ENCODE peak calls at places on chromosomes 12 and 14, in four cellular contexts. Y, I, K and M are unnamed samples.

GRCh38 chr12:111248221-111248620 is 120.7 kb downstream of the PHETA1 start:
- DNase-seq in Y (no peak), I (peak), K (no peak), M (no peak)

GRCh38 chr14:83849999-83850611 is 1679.8 kb upstream of the FLRT2 start:
- DNase-seq in Y (no peak), I (no peak), K (no peak), M (no peak)

GRCh38 chr14:64208261-64208660 is 85.9 kb downstream of the ESR2 start:
- DNase-seq in Y (no peak), I (no peak), K (no peak), M (no peak)

GRCh38 chr12:102690267-102690666 is 209.9 kb upstream of the IGF1 start:
- DNase-seq in Y (no peak), I (no peak), K (no peak), M (no peak)

GRCh38 chr12:108129017-108129812 is at the start of gene WSCD2:
- DNase-seq in Y (peak), I (peak), K (no peak), M (peak)

GRCh38 chr12:20342111-20342510 is 26.2 kb upstream of the PDE3A start:
- DNase-seq in Y (no peak), I (no peak), K (no peak), M (no peak)

GRCh38 chr12:130847097-130847496 is 8.0 kb upstream of the STX2 start:
- DNase-seq in Y (no peak), I (no peak), K (no peak), M (no peak)

GRCh38 chr14:24816929-24817637 is 183.1 kb upstream of the GZMB start:
- DNase-seq in Y (peak), I (no peak), K (no peak), M (no peak)

GRCh38 chr14:32450919-32451675 is 122.0 kb downstream of the AKAP6 start:
- DNase-seq in Y (no peak), I (no peak), K (no peak), M (no peak)

GRCh38 chr12:57111046-57111698 is at the start of gene STAT6:
- DNase-seq in Y (peak), I (peak), K (no peak), M (peak)

GRCh38 chr12:47829584-47829983 is 9.9 kb upstream of the HDAC7 start:
- DNase-seq in Y (no peak), I (peak), K (no peak), M (no peak)

GRCh38 chr12:34401659-34402227 is 379.4 kb downstream of the ALG10 start:
- DNase-seq in Y (no peak), I (no peak), K (no peak), M (peak)

GRCh38 chr12:124381454-124382207 is 86.7 kb downstream of the RFLNA start:
- DNase-seq in Y (no peak), I (no peak), K (no peak), M (no peak)

GRCh38 chr12:133129368-133130037 is 571 bp downstream of the ZNF891 start:
- DNase-seq in Y (peak), I (no peak), K (no peak), M (no peak)

GRCh38 chr12:46359667-46360280 is 12.8 kb downstream of the SLC38A2 start:
- DNase-seq in Y (no peak), I (no peak), K (no peak), M (no peak)

GRCh38 chr14:90603336-90603735 is 206.5 kb downstream of the CALM1 start:
- DNase-seq in Y (no peak), I (no peak), K (no peak), M (no peak)

GRCh38 chr14:50953497-50953896 is 9.2 kb upstream of the PYGL start:
- DNase-seq in Y (no peak), I (no peak), K (no peak), M (no peak)

GRCh38 chr12:56714431-56714929 is 10.6 kb downstream of the NACA start:
- DNase-seq in Y (no peak), I (no peak), K (no peak), M (no peak)

GRCh38 chr12:30320561-30320960 is 375.1 kb downstream of the IPO8 start:
- DNase-seq in Y (no peak), I (peak), K (no peak), M (no peak)

GRCh38 chr12:12721251-12721689 is 4.1 kb downstream of the CDKN1B start:
- DNase-seq in Y (no peak), I (peak), K (no peak), M (no peak)

GRCh38 chr12:123822804-123823203 is 60.7 kb downstream of the DNAH10 start:
- DNase-seq in Y (peak), I (no peak), K (no peak), M (no peak)

GRCh38 chr12:82686223-82687019 is at the start of gene TMTC2:
- DNase-seq in Y (peak), I (peak), K (peak), M (peak)

GRCh38 chr12:6821271-6821673 is 349 bp upstream of the GPR162 start:
- DNase-seq in Y (no peak), I (peak), K (no peak), M (peak)

GRCh38 chr12:104132351-104132956 is 5.6 kb downstream of the NFYB start:
- DNase-seq in Y (no peak), I (peak), K (no peak), M (no peak)

GRCh38 chr14:68467425-68467824 is 325.4 kb downstream of the ZFP36L1 start:
- DNase-seq in Y (no peak), I (no peak), K (no peak), M (no peak)

GRCh38 chr12:127393896-127394295 is 873.1 kb upstream of the TMEM132C start:
- DNase-seq in Y (no peak), I (no peak), K (no peak), M (no peak)

GRCh38 chr14:34368115-34368970 is 93.7 kb downstream of the SPTSSA start:
- DNase-seq in Y (peak), I (no peak), K (no peak), M (no peak)

GRCh38 chr14:100669468-100669867 is 57.2 kb upstream of the DLK1 start:
- DNase-seq in Y (no peak), I (peak), K (no peak), M (no peak)

GRCh38 chr14:51310453-51311074 is 70.5 kb downstream of the TMX1 start:
- DNase-seq in Y (no peak), I (no peak), K (no peak), M (no peak)

GRCh38 chr12:23424685-23425084 is 524.8 kb downstream of the SOX5 start:
- DNase-seq in Y (no peak), I (peak), K (no peak), M (no peak)

GRCh38 chr14:100648474-100649172 is 61.4 kb upstream of the BEGAIN start:
- DNase-seq in Y (no peak), I (no peak), K (no peak), M (no peak)

GRCh38 chr12:57474430-57474829 is 5.2 kb downstream of the ARHGAP9 start:
- DNase-seq in Y (no peak), I (peak), K (no peak), M (no peak)

GRCh38 chr12:6788972-6789905 is at the start of gene CD4:
- DNase-seq in Y (no peak), I (no peak), K (no peak), M (no peak)

GRCh38 chr12:111438501-111438900 is 32.8 kb downstream of the SH2B3 start:
- DNase-seq in Y (no peak), I (peak), K (no peak), M (no peak)

GRCh38 chr12:68080577-68080976 is 79.0 kb downstream of the IFNG start:
- DNase-seq in Y (no peak), I (no peak), K (no peak), M (no peak)

GRCh38 chr12:7433276-7433822 is 10.6 kb downstream of the CD163L1 start:
- DNase-seq in Y (peak), I (no peak), K (no peak), M (no peak)

GRCh38 chr14:104550849-104551728 is 28.5 kb upstream of the C14orf180 start:
- DNase-seq in Y (no peak), I (no peak), K (no peak), M (peak)

GRCh38 chr14:91714805-91715204 is 17.1 kb downstream of the CATSPERB start:
- DNase-seq in Y (no peak), I (no peak), K (no peak), M (peak)
- TF ChIP-seq CBFB in Y (no peak), I (no peak), K (no peak), M (no peak)

DNA sequence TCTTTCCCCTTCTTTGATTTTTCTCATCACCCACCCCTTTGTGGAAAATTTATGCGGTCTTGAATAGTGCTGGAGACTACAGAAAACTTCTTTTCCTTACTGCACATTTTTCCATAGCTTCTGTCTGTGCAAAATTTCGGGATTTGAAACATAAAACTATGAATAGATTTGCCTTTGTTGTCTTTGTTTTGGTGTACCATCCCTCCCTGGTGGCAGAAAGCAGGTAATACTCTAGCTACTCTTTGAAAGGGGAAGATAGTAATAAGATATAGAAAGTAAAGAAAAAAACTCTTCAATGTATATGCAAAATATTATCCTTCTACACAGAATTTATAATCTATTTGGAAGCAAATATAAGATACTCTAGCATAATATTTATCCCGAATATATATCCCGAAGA is 79.1 kb upstream of the LMO3 start:
- DNase-seq in Y (no peak), I (no peak), K (no peak), M (no peak)
- TF ChIP-seq CBFB in Y (no peak), I (no peak), K (no peak), M (no peak)

DNA sequence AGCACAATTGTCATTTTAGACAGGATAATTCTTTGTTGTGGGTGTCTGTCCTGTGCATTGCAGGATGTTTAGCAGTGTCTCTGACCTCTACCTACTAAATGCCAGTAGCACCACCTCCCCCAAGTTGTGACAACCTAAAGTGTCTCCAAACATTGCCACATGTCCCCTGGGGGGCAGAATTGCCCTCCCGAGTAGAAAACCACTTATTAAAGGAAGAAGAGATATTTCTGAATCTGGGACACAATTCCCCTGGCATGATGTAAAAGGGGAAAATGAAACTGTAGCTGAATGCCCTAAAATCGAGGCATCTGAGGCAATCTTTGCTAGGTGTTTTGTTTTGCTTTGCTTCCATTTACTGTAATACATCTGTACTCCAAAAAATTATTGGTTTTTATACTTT is 116.8 kb upstream of the NAP1L1 start:
- DNase-seq in Y (no peak), I (no peak), K (no peak), M (no peak)
- TF ChIP-seq CBFB in Y (no peak), I (no peak), K (no peak), M (no peak)

GRCh38 chr12:98686603-98687002 is 41.5 kb downstream of the APAF1 start:
- DNase-seq in Y (no peak), I (no peak), K (no peak), M (no peak)
- TF ChIP-seq CBFB in Y (no peak), I (no peak), K (no peak), M (no peak)

DNA sequence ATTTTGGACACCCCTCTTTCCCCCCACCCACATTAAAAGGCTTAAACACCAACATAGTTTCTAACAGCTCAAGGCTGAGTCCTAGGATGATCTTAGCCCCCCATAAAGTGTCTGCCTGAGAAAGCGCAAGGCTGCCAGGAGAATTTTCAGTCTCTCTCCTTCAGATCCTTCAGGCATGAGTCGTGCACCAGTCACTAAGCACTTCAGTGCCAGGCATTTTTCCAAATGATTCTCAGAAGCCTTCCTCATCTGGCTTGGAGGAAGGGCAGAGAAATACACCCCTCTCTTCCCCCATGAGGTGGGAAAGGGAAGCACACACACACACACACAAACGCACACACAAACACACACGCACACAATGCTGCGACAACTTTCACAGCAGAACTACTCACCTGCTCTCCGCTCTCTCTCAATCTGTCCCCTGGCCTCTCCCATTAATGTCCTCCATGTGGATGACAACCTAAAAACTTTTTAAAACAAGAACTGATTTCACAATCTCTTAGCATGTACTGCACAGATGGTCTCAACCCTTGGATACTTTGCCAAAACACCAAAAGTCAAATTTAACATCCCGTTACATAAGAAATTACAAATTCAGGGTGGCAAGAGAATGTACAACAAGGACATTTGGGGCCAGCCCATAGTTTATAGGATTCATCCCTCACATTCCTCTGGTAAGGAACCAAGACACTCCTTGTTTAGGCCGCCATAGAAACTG is 49.8 kb downstream of the CKAP4 start:
- DNase-seq in Y (no peak), I (no peak), K (no peak), M (no peak)
- TF ChIP-seq CBFB in Y (no peak), I (no peak), K (no peak), M (no peak)

DNA sequence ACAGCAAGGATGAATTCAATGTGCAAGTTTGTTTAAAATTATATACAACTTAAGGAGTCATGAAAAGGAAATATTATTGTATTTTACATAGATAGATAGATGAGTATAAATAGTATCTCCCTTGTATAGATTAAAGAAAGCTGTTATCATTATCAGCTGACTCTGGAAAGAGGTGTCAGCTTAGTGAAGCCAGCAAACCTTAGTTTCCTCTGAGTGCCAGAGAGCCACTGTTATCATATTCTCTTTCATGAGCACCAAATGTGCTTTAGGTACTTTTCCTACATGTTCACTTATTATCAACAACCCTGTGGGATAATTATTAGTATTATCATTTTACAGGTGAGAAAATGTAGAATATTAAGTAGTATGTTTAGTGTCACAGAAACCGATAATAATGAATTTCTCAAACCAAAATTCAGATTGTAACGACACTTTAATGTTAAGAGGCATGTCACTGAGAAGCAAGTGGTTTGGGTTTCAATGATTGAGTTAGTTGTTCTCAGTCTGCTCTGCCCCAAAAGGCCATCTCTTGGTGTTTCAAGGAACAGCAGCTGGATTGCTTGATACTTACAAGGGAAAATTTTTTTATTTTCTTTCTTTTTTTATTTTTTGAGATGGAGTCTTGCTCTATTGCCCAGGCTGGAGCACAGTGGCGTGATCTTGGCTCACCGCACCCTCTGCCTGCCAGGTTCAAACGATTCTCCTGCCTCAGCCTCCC is 53.7 kb downstream of the PLEKHA5 start:
- DNase-seq in Y (no peak), I (no peak), K (no peak), M (no peak)
- TF ChIP-seq CBFB in Y (no peak), I (no peak), K (no peak), M (no peak)

GRCh38 chr12:32120419-32120818 is 13.8 kb downstream of the BICD1 start:
- DNase-seq in Y (no peak), I (no peak), K (no peak), M (no peak)
- TF ChIP-seq CBFB in Y (no peak), I (no peak), K (no peak), M (no peak)

GRCh38 chr12:62848418-62848817 is 86.5 kb downstream of the PPM1H start:
- DNase-seq in Y (no peak), I (no peak), K (peak), M (no peak)
- TF ChIP-seq CBFB in Y (no peak), I (no peak), K (no peak), M (no peak)

DNA sequence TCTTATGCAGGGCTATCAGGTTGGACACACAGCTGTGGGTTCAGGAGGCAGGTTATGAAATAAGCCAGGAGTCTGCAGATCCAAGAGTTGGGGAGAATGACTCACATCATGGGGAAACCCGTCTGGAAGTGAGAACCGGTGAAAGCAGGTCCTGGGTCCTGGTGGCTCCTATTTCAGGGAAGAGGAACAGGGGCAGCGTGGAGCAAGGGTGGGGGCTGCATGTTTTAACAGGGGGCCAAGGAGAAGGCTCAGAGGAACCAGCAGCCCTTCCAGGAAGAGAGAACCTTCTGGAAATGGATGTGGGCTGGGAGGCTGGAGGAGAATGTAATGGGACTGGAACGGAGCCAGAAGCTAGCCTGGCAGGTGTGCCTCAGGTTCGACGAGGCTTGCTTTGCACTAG is 7.8 kb upstream of the KRT74 start:
- DNase-seq in Y (no peak), I (no peak), K (no peak), M (no peak)
- TF ChIP-seq CBFB in Y (no peak), I (no peak), K (no peak), M (no peak)